ENCODE peak calls at places on chromosome 2, in six cellular contexts. V is ovary, L is H9, Y is cardiac fibroblast, Q is fibroblast of lung, P is germinal center. W is an unnamed sample.

GRCh38 chr2:16662440-16662839 is 3.2 kb downstream of the CYRIA start:
- DNase-seq in L (no peak), Q (peak; percentile 41), P (no peak), V (no peak), Y (peak; percentile 80), W (peak; percentile 66)

GRCh38 chr2:233363744-233364235 is 9.5 kb downstream of the DGKD start:
- DNase-seq in P (no peak), Y (no peak), Q (no peak), V (no peak), L (no peak), W (no peak)

GRCh38 chr2:234304945-234305344 is 191.9 kb downstream of the ARL4C start:
- DNase-seq in V (no peak), L (peak; percentile 66), Y (peak; percentile 74), Q (no peak), P (no peak), W (no peak)

GRCh38 chr2:127576433-127577207 is 41.1 kb downstream of the MYO7B start:
- DNase-seq in P (no peak), L (peak; percentile 37), Y (peak; percentile 92), Q (peak; percentile 68), V (peak; percentile 39), W (no peak)

GRCh38 chr2:10533811-10534321 is 85.7 kb upstream of the ODC1 start:
- DNase-seq in Y (no peak), P (no peak), Q (peak; percentile 66), L (no peak), V (no peak), W (no peak)

GRCh38 chr2:195646424-195646823 is 10.6 kb upstream of the SLC39A10 start:
- DNase-seq in Y (no peak), L (peak; percentile 49), P (no peak), V (no peak), Q (no peak), W (peak; percentile 13)

GRCh38 chr2:116676776-116677175 is 1137.7 kb upstream of the DDX18 start:
- DNase-seq in P (no peak), V (no peak), Y (no peak), L (no peak), Q (no peak), W (no peak)

GRCh38 chr2:134451347-134451630 is 197.4 kb downstream of the MGAT5 start:
- DNase-seq in V (no peak), Y (no peak), L (no peak), P (no peak), Q (no peak), W (no peak)

GRCh38 chr2:33365264-33365663 is 111.2 kb upstream of the RASGRP3 start:
- DNase-seq in Q (no peak), P (no peak), L (no peak), V (no peak), Y (no peak), W (no peak)

GRCh38 chr2:217393585-217394032 is 533.7 kb upstream of the TNP1 start:
- DNase-seq in L (no peak), V (peak; percentile 90), Y (peak; percentile 61), Q (peak; percentile 94), P (no peak), W (peak; percentile 11)

GRCh38 chr2:165064743-165065142 is 109.4 kb upstream of the SLC38A11 start:
- DNase-seq in Q (no peak), P (no peak), Y (no peak), L (no peak), V (no peak), W (no peak)

GRCh38 chr2:239950144-239950920 is 74.8 kb downstream of the NDUFA10 start:
- DNase-seq in L (no peak), Y (no peak), Q (no peak), P (no peak), V (peak; percentile 19), W (no peak)

GRCh38 chr2:121214296-121214695 is 70.7 kb downstream of the TFCP2L1 start:
- DNase-seq in Y (no peak), Q (no peak), V (no peak), L (no peak), P (no peak), W (no peak)

GRCh38 chr2:43950383-43951008 is 45.3 kb downstream of the LRPPRC start:
- DNase-seq in Q (peak; percentile 61), L (no peak), Y (peak; percentile 64), P (peak; percentile 21), V (no peak), W (peak; percentile 62)